ENCODE peak calls at places on chromosomes 2 and 18, in ten cellular contexts. Y is mucosa of gallbladder; P is AG10803; Z is G401; N is activated CD4-positive, alpha-beta T cell treated with anti-CD3 and anti-CD28 coated beads, Interleukin-2, amount 50 U/mL, for 24 hours; H is HEK293T; J is AG08395; D is T-helper 2 cell; U is thoracic aorta; C is HFFc6. L is an unnamed sample.

GRCh38 chr2:48278590-48278989 is 251.4 kb upstream of the STON1 start:
- DNase-seq in C (no peak), U (no peak), H (no peak), Y (no peak), J (no peak), Z (peak; percentile 70), P (no peak), N (no peak), D (no peak), L (no peak)

GRCh38 chr2:120251863-120252206 is 817 bp upstream of the RALB start:
- DNase-seq in P (no peak), N (no peak), D (no peak), C (no peak), Z (peak; percentile 35), U (no peak), J (no peak), Y (no peak), H (no peak), L (no peak)

GRCh38 chr2:78757191-78757590 is 268.3 kb upstream of the REG3G start:
- DNase-seq in U (no peak), Z (no peak), H (no peak), P (no peak), D (no peak), C (no peak), Y (no peak), N (no peak), J (no peak), L (no peak)

GRCh38 chr2:170711774-170712652 is 3.1 kb upstream of the SP5 start:
- DNase-seq in J (no peak), Y (no peak), U (no peak), P (no peak), D (peak; percentile 28), H (no peak), C (no peak), Z (no peak), N (no peak), L (no peak)

GRCh38 chr2:119174216-119174992 is 15.9 kb upstream of the C1QL2 start:
- DNase-seq in D (peak; percentile 39), Z (peak; percentile 19), H (peak; percentile 78), U (no peak), N (peak; percentile 41), P (peak; percentile 28), Y (peak; percentile 13), C (no peak), J (peak; percentile 46), L (no peak)

GRCh38 chr2:168649105-168649504 is 153.3 kb upstream of the NOSTRIN start:
- DNase-seq in U (no peak), P (no peak), J (no peak), N (no peak), D (no peak), Z (peak; percentile 53), C (no peak), H (no peak), Y (no peak), L (no peak)

GRCh38 chr18:10431680-10432079 is 22.8 kb upstream of the APCDD1 start:
- DNase-seq in D (no peak), Y (no peak), C (no peak), J (no peak), N (no peak), H (no peak), P (no peak), U (no peak), Z (no peak), L (no peak)

GRCh38 chr2:232377841-232378734 is 463 bp upstream of the ALPP start:
- DNase-seq in P (no peak), H (no peak), D (no peak), J (no peak), C (no peak), N (no peak), Z (no peak), U (no peak), Y (no peak), L (no peak)

GRCh38 chr2:25377822-25378421 is 36.2 kb upstream of the DNMT3A start:
- DNase-seq in D (no peak), Z (no peak), H (no peak), U (no peak), P (no peak), J (no peak), N (no peak), C (no peak), Y (no peak), L (no peak)

GRCh38 chr2:214203744-214204289 is 207.0 kb upstream of the VWC2L start:
- DNase-seq in N (no peak), C (peak; percentile 3), J (no peak), D (no peak), Y (no peak), H (no peak), U (no peak), P (peak; percentile 53), Z (no peak), L (peak; percentile 45)

GRCh38 chr18:78980777-78981651 is 1.4 kb downstream of the SALL3 start:
- DNase-seq in N (no peak), Z (no peak), P (no peak), D (no peak), U (no peak), C (no peak), H (no peak), J (no peak), Y (no peak), L (no peak)

GRCh38 chr18:35087726-35088125 is 46.5 kb downstream of the MAPRE2 start:
- DNase-seq in N (no peak), D (no peak), J (no peak), Z (peak; percentile 66), U (no peak), H (no peak), C (no peak), P (no peak), Y (no peak), L (no peak)

L was measured in IMR-90.